ENCODE peak calls at places on chromosomes 16 and 17, in nine cellular contexts. One of them, this sample, is unnamed.

GRCh38 chr16:89988951-89989350 is 30.3 kb downstream of the DBNDD1 start:
- DNase-seq in endothelial cell of umbilical vein: no peak
- DNase-seq in AG09319: no peak
- DNase-seq in GM20000: no peak
- DNase-seq in adrenal gland: no peak
- DNase-seq in breast epithelium: no peak
- DNase-seq in epithelial cell of esophagus: no peak
- DNase-seq in nephron progenitor cell: no peak
- DNase-seq in lower leg skin: no peak
- DNase-seq in this sample: no peak

GRCh38 chr16:14559809-14560227 is 70.2 kb downstream of the PARN start:
- DNase-seq in endothelial cell of umbilical vein: no peak
- DNase-seq in AG09319: no peak
- DNase-seq in GM20000: no peak
- DNase-seq in adrenal gland: peak
- DNase-seq in breast epithelium: no peak
- DNase-seq in epithelial cell of esophagus: peak
- DNase-seq in nephron progenitor cell: no peak
- DNase-seq in lower leg skin: no peak
- DNase-seq in this sample: no peak

GRCh38 chr17:79005063-79005861 is 4.3 kb downstream of the CANT1 start:
- DNase-seq in endothelial cell of umbilical vein: peak
- DNase-seq in AG09319: no peak
- DNase-seq in GM20000: no peak
- DNase-seq in adrenal gland: peak
- DNase-seq in breast epithelium: peak
- DNase-seq in epithelial cell of esophagus: peak
- DNase-seq in nephron progenitor cell: no peak
- DNase-seq in lower leg skin: no peak
- DNase-seq in this sample: no peak

GRCh38 chr16:21162661-21163151 is 4.2 kb downstream of the LDAF1 start:
- DNase-seq in endothelial cell of umbilical vein: no peak
- DNase-seq in AG09319: peak
- DNase-seq in GM20000: no peak
- DNase-seq in adrenal gland: peak
- DNase-seq in breast epithelium: no peak
- DNase-seq in epithelial cell of esophagus: no peak
- DNase-seq in nephron progenitor cell: no peak
- DNase-seq in lower leg skin: no peak
- DNase-seq in this sample: no peak

GRCh38 chr16:4373356-4373908 is 1.8 kb downstream of the VASN start:
- DNase-seq in endothelial cell of umbilical vein: no peak
- DNase-seq in AG09319: no peak
- DNase-seq in GM20000: no peak
- DNase-seq in adrenal gland: no peak
- DNase-seq in breast epithelium: no peak
- DNase-seq in epithelial cell of esophagus: peak
- DNase-seq in nephron progenitor cell: no peak
- DNase-seq in lower leg skin: no peak
- DNase-seq in this sample: no peak

GRCh38 chr17:7834554-7834890 is 505 bp downstream of the KDM6B start:
- DNase-seq in endothelial cell of umbilical vein: no peak
- DNase-seq in AG09319: no peak
- DNase-seq in GM20000: peak
- DNase-seq in adrenal gland: peak
- DNase-seq in breast epithelium: peak
- DNase-seq in epithelial cell of esophagus: peak
- DNase-seq in nephron progenitor cell: peak
- DNase-seq in lower leg skin: no peak
- DNase-seq in this sample: no peak

GRCh38 chr17:11644265-11645212 is 46.3 kb downstream of the DNAH9 start:
- DNase-seq in endothelial cell of umbilical vein: peak
- DNase-seq in AG09319: no peak
- DNase-seq in GM20000: peak
- DNase-seq in adrenal gland: peak
- DNase-seq in breast epithelium: no peak
- DNase-seq in epithelial cell of esophagus: peak
- DNase-seq in nephron progenitor cell: peak
- DNase-seq in lower leg skin: peak
- DNase-seq in this sample: peak

GRCh38 chr17:62720126-62720850 is 87.8 kb downstream of the MARCHF10 start:
- DNase-seq in endothelial cell of umbilical vein: peak
- DNase-seq in AG09319: no peak
- DNase-seq in GM20000: no peak
- DNase-seq in adrenal gland: no peak
- DNase-seq in breast epithelium: no peak
- DNase-seq in epithelial cell of esophagus: peak
- DNase-seq in nephron progenitor cell: no peak
- DNase-seq in lower leg skin: no peak
- DNase-seq in this sample: no peak

GRCh38 chr17:28188841-28189263 is 130.1 kb upstream of the TMEM97 start:
- DNase-seq in endothelial cell of umbilical vein: peak
- DNase-seq in AG09319: no peak
- DNase-seq in GM20000: no peak
- DNase-seq in adrenal gland: no peak
- DNase-seq in breast epithelium: no peak
- DNase-seq in epithelial cell of esophagus: peak
- DNase-seq in nephron progenitor cell: no peak
- DNase-seq in lower leg skin: no peak
- DNase-seq in this sample: no peak

GRCh38 chr16:84330685-84331050 is 36.0 kb downstream of the WFDC1 start:
- DNase-seq in endothelial cell of umbilical vein: no peak
- DNase-seq in AG09319: no peak
- DNase-seq in GM20000: no peak
- DNase-seq in adrenal gland: no peak
- DNase-seq in breast epithelium: no peak
- DNase-seq in epithelial cell of esophagus: no peak
- DNase-seq in nephron progenitor cell: no peak
- DNase-seq in lower leg skin: no peak
- DNase-seq in this sample: no peak

DNA sequence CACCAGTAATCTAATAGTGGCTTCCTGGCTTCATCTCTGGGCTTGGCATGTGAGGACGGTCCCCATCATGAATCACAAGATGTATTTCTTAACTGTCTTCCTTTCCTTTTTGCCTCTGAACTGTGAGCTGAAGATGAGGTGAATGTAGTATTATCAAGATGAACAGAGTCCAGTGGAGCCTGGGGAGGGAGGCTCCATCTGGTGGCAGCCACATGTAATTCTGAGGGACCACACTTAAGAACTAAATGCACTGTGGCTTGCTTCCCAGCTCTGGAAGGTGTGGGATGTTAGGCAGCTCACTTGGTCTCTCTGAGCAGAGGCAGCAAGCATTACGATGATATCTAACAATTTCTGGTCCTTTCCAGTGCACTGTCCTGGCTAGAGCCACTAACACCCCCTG is 354.9 kb upstream of the ASIC2 start:
- DNase-seq in endothelial cell of umbilical vein: no peak
- DNase-seq in AG09319: no peak
- DNase-seq in GM20000: peak
- DNase-seq in adrenal gland: peak
- DNase-seq in breast epithelium: no peak
- DNase-seq in epithelial cell of esophagus: peak
- DNase-seq in nephron progenitor cell: peak
- DNase-seq in lower leg skin: no peak
- DNase-seq in this sample: peak
- TF ChIP-seq CTCF in endothelial cell of umbilical vein: no peak
- TF ChIP-seq CTCF in AG09319: no peak
- TF ChIP-seq CTCF in GM20000: peak
- TF ChIP-seq CTCF in adrenal gland: peak
- TF ChIP-seq CTCF in breast epithelium: peak
- TF ChIP-seq CTCF in epithelial cell of esophagus: peak
- TF ChIP-seq CTCF in nephron progenitor cell: peak
- TF ChIP-seq CTCF in lower leg skin: no peak
- TF ChIP-seq CTCF in this sample: peak

DNA sequence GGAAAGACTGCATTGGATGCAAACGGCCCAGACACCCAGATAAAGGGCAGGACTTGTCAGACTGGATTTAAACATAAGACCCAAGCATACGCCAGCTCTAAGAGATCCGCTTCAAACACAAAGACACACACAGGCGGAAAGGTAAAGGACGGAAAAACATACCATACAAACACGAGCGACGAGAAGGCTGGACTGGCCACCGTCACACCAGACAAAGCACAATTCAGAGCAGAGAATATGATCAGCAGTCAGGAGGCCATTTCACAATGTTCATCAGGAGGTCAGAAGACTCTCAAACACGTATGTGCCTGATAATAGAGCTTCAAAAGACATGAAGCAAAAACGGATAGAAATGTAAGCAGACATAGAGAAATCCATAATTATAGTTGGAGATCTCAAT is 84.9 kb upstream of the GNG13 start:
- DNase-seq in endothelial cell of umbilical vein: no peak
- DNase-seq in AG09319: no peak
- DNase-seq in GM20000: no peak
- DNase-seq in adrenal gland: no peak
- DNase-seq in breast epithelium: no peak
- DNase-seq in epithelial cell of esophagus: no peak
- DNase-seq in nephron progenitor cell: no peak
- DNase-seq in lower leg skin: no peak
- DNase-seq in this sample: no peak
- TF ChIP-seq CTCF in endothelial cell of umbilical vein: no peak
- TF ChIP-seq CTCF in AG09319: no peak
- TF ChIP-seq CTCF in GM20000: no peak
- TF ChIP-seq CTCF in adrenal gland: no peak
- TF ChIP-seq CTCF in breast epithelium: no peak
- TF ChIP-seq CTCF in epithelial cell of esophagus: no peak
- TF ChIP-seq CTCF in nephron progenitor cell: no peak
- TF ChIP-seq CTCF in lower leg skin: no peak
- TF ChIP-seq CTCF in this sample: no peak

DNA sequence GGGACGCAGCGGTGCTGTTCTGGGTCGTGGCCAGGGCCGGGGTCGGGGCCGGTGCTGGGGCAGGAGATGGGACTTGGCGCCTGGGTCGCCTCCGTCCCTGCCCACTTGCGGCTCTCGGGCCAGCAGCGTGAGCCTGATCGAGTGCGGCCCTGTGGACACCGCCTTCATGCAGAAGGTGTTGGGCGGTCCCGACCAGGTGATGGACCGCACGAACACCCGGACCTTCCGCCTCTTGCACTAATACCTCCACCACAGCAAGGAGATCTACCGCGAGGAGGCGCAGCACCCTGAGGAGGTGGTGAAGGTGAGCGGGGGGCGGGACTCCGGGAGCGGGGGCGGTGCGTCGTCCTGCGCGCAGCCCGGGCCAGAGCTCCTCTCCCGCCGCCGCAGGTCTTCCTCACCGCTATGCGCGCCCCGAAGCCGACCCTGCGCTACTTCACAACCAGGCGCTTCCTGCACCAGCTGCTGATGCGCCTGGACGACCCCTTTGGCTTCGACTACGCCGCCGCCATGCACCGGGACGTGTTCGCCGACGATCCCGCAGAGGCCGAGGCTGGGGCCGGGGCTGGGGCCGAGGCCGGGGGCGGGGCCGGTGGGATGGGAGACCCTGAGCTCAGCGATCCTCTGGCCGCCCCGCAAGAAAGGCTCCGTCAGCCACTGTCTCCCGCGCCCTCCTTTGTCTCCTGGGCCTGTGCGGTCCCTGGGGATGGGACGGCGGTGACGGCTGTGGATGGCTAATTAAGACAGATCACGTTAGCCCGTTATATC is 4.5 kb upstream of the HSD17B1 start:
- DNase-seq in endothelial cell of umbilical vein: peak
- DNase-seq in AG09319: no peak
- DNase-seq in GM20000: peak
- DNase-seq in adrenal gland: peak
- DNase-seq in breast epithelium: peak
- DNase-seq in epithelial cell of esophagus: peak
- DNase-seq in nephron progenitor cell: peak
- DNase-seq in lower leg skin: no peak
- DNase-seq in this sample: no peak
- TF ChIP-seq CTCF in endothelial cell of umbilical vein: peak
- TF ChIP-seq CTCF in AG09319: peak
- TF ChIP-seq CTCF in GM20000: peak
- TF ChIP-seq CTCF in adrenal gland: peak
- TF ChIP-seq CTCF in breast epithelium: peak
- TF ChIP-seq CTCF in epithelial cell of esophagus: peak
- TF ChIP-seq CTCF in nephron progenitor cell: peak
- TF ChIP-seq CTCF in lower leg skin: no peak
- TF ChIP-seq CTCF in this sample: no peak

DNA sequence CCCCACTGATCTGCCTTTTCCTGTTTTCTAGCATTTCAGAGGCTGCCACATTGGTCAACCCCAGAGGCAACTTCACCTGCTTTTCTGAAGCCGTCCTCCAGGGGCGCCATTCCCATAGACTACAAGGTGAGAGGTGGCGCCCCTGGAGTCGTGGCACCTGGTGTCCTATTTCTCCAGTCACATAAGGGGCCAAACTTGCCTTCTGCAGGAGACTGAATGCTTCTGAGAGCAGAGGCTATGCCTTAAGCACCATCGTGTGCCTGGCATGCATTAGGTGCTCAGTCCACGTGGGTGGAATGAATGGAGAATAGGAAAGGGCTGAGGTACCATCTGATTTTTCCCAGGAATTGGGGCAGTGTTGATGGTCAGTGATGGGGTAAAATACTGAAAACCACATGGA is 164.8 kb downstream of the HAPSTR1 start:
- DNase-seq in endothelial cell of umbilical vein: peak
- DNase-seq in AG09319: no peak
- DNase-seq in GM20000: peak
- DNase-seq in adrenal gland: no peak
- DNase-seq in breast epithelium: no peak
- DNase-seq in epithelial cell of esophagus: no peak
- DNase-seq in nephron progenitor cell: peak
- DNase-seq in lower leg skin: no peak
- DNase-seq in this sample: no peak
- TF ChIP-seq CTCF in endothelial cell of umbilical vein: peak
- TF ChIP-seq CTCF in AG09319: peak
- TF ChIP-seq CTCF in GM20000: peak
- TF ChIP-seq CTCF in adrenal gland: peak
- TF ChIP-seq CTCF in breast epithelium: no peak
- TF ChIP-seq CTCF in epithelial cell of esophagus: no peak
- TF ChIP-seq CTCF in nephron progenitor cell: peak
- TF ChIP-seq CTCF in lower leg skin: no peak
- TF ChIP-seq CTCF in this sample: peak

GRCh38 chr17:57706761-57707160 is 38.3 kb downstream of the CCDC182 start:
- DNase-seq in endothelial cell of umbilical vein: no peak
- DNase-seq in AG09319: no peak
- DNase-seq in GM20000: no peak
- DNase-seq in adrenal gland: no peak
- DNase-seq in breast epithelium: no peak
- DNase-seq in epithelial cell of esophagus: no peak
- DNase-seq in nephron progenitor cell: no peak
- DNase-seq in lower leg skin: no peak
- DNase-seq in this sample: no peak
- TF ChIP-seq CTCF in endothelial cell of umbilical vein: no peak
- TF ChIP-seq CTCF in AG09319: no peak
- TF ChIP-seq CTCF in GM20000: no peak
- TF ChIP-seq CTCF in adrenal gland: no peak
- TF ChIP-seq CTCF in breast epithelium: no peak
- TF ChIP-seq CTCF in epithelial cell of esophagus: no peak
- TF ChIP-seq CTCF in nephron progenitor cell: no peak
- TF ChIP-seq CTCF in lower leg skin: no peak
- TF ChIP-seq CTCF in this sample: no peak

GRCh38 chr17:47830991-47831933 is at the start of the genes LRRC46 and MRPL10:
- DNase-seq in endothelial cell of umbilical vein: peak
- DNase-seq in AG09319: peak
- DNase-seq in GM20000: peak
- DNase-seq in adrenal gland: peak
- DNase-seq in breast epithelium: peak
- DNase-seq in epithelial cell of esophagus: peak
- DNase-seq in nephron progenitor cell: peak
- DNase-seq in lower leg skin: peak
- DNase-seq in this sample: peak
- TF ChIP-seq CTCF in endothelial cell of umbilical vein: peak
- TF ChIP-seq CTCF in AG09319: peak
- TF ChIP-seq CTCF in GM20000: no peak
- TF ChIP-seq CTCF in adrenal gland: peak
- TF ChIP-seq CTCF in breast epithelium: no peak
- TF ChIP-seq CTCF in epithelial cell of esophagus: peak
- TF ChIP-seq CTCF in nephron progenitor cell: peak
- TF ChIP-seq CTCF in lower leg skin: no peak
- TF ChIP-seq CTCF in this sample: no peak

This sample was measured in dorsolateral prefrontal cortex.